ENCODE peak calls at places on chromosomes 16 and 17, in four cellular contexts. L, I, P and D are unnamed samples.

GRCh38 chr17:17784599-17785264 is 52.1 kb downstream of the SREBF1 start:
- DNase-seq in L (no peak), I (no peak), P (no peak), D (no peak)

GRCh38 chr16:87074635-87075318 is 242.4 kb downstream of the C16orf95 start:
- DNase-seq in L (no peak), I (no peak), P (no peak), D (no peak)

GRCh38 chr17:77253611-77254051 is 112.9 kb downstream of the SEC14L1 start:
- DNase-seq in L (no peak), I (peak), P (no peak), D (no peak)

GRCh38 chr17:2138768-2139167 is 83.9 kb downstream of the HIC1 start:
- DNase-seq in L (no peak), I (peak), P (no peak), D (no peak)

GRCh38 chr17:83135692-83136091 is 56.3 kb downstream of the METRNL start:
- DNase-seq in L (peak), I (no peak), P (no peak), D (no peak)

GRCh38 chr16:5446623-5447240 is 349.1 kb upstream of the EEF2KMT start:
- DNase-seq in L (no peak), I (no peak), P (no peak), D (no peak)

GRCh38 chr17:50279181-50279526 is 4.9 kb downstream of the TMEM92 start:
- DNase-seq in L (no peak), I (no peak), P (no peak), D (no peak)

GRCh38 chr17:53749178-53749577 is 73.5 kb upstream of the KIF2B start:
- DNase-seq in L (no peak), I (peak), P (no peak), D (no peak)

GRCh38 chr17:65370669-65371126 is 190.8 kb downstream of the AXIN2 start:
- DNase-seq in L (no peak), I (no peak), P (no peak), D (no peak)

GRCh38 chr17:80021600-80021999 is 14.1 kb downstream of the TBC1D16 start:
- DNase-seq in L (no peak), I (no peak), P (no peak), D (no peak)

GRCh38 chr17:38797091-38797490 is 2.3 kb downstream of the PIP4K2B start:
- DNase-seq in L (no peak), I (peak), P (no peak), D (no peak)

GRCh38 chr17:6577686-6578263 is 21.4 kb upstream of the PITPNM3 start:
- DNase-seq in L (no peak), I (no peak), P (no peak), D (no peak)

GRCh38 chr17:43616865-43617264 is 44.9 kb downstream of the MEOX1 start:
- DNase-seq in L (no peak), I (no peak), P (no peak), D (no peak)

GRCh38 chr17:65101371-65101770 is 35.8 kb upstream of the RGS9 start:
- DNase-seq in L (no peak), I (no peak), P (no peak), D (no peak)

GRCh38 chr17:6526362-6527152 is 29.8 kb downstream of the PITPNM3 start:
- DNase-seq in L (no peak), I (peak), P (no peak), D (no peak)

GRCh38 chr17:18115517-18115916 is 7.0 kb downstream of the MYO15A start:
- DNase-seq in L (no peak), I (no peak), P (no peak), D (no peak)

GRCh38 chr17:11637796-11638195 is 39.5 kb downstream of the DNAH9 start:
- DNase-seq in L (no peak), I (no peak), P (no peak), D (no peak)

GRCh38 chr16:8853150-8853549 is 15.7 kb downstream of the CARHSP1 start:
- DNase-seq in L (no peak), I (no peak), P (no peak), D (no peak)

GRCh38 chr17:41544497-41544896 is 16.4 kb upstream of the KRT19 start:
- DNase-seq in L (no peak), I (no peak), P (no peak), D (no peak)

GRCh38 chr17:3043737-3044365 is 19.6 kb downstream of the OR1D5 start:
- DNase-seq in L (peak), I (no peak), P (no peak), D (no peak)

GRCh38 chr17:68794636-68795503 is 160.3 kb downstream of the ABCA8 start:
- DNase-seq in L (no peak), I (peak), P (no peak), D (no peak)

GRCh38 chr16:3879887-3880564 is 487 bp downstream of the CREBBP start:
- DNase-seq in L (peak), I (peak), P (peak), D (peak)
- TF ChIP-seq CTCF in L (no peak), I (peak), P (no peak), D (no peak)

DNA sequence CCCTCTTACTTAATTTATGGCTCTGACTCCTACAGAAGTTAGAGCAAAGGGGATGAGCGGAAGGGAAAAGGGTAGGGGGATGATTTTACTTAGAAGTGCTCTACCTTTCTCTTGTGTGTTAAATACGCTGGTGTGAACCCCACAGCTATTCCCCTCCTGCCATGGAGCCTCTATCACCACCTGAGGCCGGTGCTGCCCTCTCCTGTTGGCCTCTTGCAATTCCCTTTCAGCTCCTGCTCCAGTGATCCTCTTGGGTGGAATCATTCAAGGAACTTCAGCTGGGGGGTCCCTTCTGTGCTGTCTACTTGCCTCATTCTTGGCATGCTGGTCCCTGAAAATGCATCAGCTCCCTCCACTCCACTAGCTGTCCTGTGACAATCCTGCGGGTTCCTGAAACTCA is 41.8 kb upstream of the CDH8 start:
- DNase-seq in L (no peak), I (no peak), P (no peak), D (no peak)
- TF ChIP-seq CTCF in L (no peak), I (no peak), P (no peak), D (no peak)

DNA sequence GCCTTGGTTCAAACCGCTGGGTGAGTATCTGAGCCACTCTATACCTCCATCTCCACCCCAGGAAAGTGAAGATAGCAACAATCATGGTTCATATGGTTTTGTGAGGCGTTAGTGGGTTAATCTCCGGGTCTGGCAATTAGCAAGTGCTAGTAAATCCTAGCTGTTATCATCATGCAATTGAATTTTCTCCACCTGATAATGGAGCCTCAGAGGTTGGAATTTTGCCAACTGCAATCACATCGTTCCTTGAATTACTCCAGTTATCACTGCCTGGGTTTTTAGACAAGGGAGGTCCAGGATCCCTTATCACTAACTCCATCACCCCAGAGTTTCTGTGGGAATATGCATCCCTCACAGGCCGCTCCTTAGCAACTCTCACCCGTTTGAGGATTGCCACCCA is 311.5 kb downstream of the RBFOX1 start:
- DNase-seq in L (no peak), I (no peak), P (no peak), D (no peak)
- TF ChIP-seq CTCF in L (no peak), I (no peak), P (no peak), D (no peak)

GRCh38 chr16:88754912-88755744 is 29.9 kb downstream of the PIEZO1 start:
- DNase-seq in L (no peak), I (peak), P (no peak), D (no peak)
- TF ChIP-seq CTCF in L (no peak), I (no peak), P (no peak), D (no peak)

GRCh38 chr16:66911112-66911511 is 7.6 kb downstream of the CDH16 start:
- DNase-seq in L (peak), I (no peak), P (no peak), D (no peak)
- TF ChIP-seq CTCF in L (no peak), I (no peak), P (no peak), D (no peak)

GRCh38 chr16:58127033-58127556 is 2.1 kb downstream of the CFAP20 start:
- DNase-seq in L (no peak), I (peak), P (no peak), D (no peak)
- TF ChIP-seq CTCF in L (no peak), I (peak), P (no peak), D (peak)

GRCh38 chr16:62638964-62639861 is 603.0 kb upstream of the CDH8 start:
- DNase-seq in L (no peak), I (no peak), P (no peak), D (no peak)
- TF ChIP-seq CTCF in L (no peak), I (no peak), P (no peak), D (no peak)

GRCh38 chr16:66950971-66951790 is 9.9 kb upstream of the CES3 start:
- DNase-seq in L (no peak), I (no peak), P (no peak), D (no peak)

GRCh38 chr16:66950437-66950836 is 10.6 kb upstream of the CES3 start:
- DNase-seq in L (no peak), I (no peak), P (no peak), D (no peak)

GRCh38 chr16:66952430-66953139 is 8.5 kb upstream of the CES3 start:
- DNase-seq in L (peak), I (no peak), P (no peak), D (no peak)

GRCh38 chr16:66953462-66954096 is 7.5 kb upstream of the CES3 start:
- DNase-seq in L (peak), I (no peak), P (no peak), D (no peak)

GRCh38 chr16:66954097-66954659 is 6.9 kb upstream of the CES3 start:
- DNase-seq in L (peak), I (peak), P (peak), D (no peak)
- TF ChIP-seq CTCF in L (peak), I (peak), P (no peak), D (peak)